ENCODE peak calls at places on chromosomes 4 and X, in six cellular contexts. B is endothelial cell of umbilical vein, Q is Peyer's patch, W is body of pancreas, V is sigmoid colon, S is A549. P is an unnamed sample.

GRCh38 chrX:11437642-11438379 is 144.6 kb downstream of the AMELX start:
- DNase-seq in Q (no peak), S (no peak), V (no peak), W (peak), B (peak), P (no peak)

GRCh38 chr4:140715121-140715520 is 41.1 kb downstream of the TBC1D9 start:
- DNase-seq in V (no peak), W (no peak), B (no peak), S (no peak), Q (no peak), P (no peak)

GRCh38 chrX:12753366-12753765 is 37.8 kb upstream of the PRPS2 start:
- DNase-seq in Q (no peak), V (no peak), S (no peak), W (no peak), B (no peak), P (no peak)

GRCh38 chrX:38375888-38376287 is 23.5 kb downstream of the OTC start:
- DNase-seq in Q (no peak), S (peak), V (no peak), W (no peak), B (peak), P (peak)

GRCh38 chr4:189088783-189089182 is 851.9 kb upstream of the FRG1 start:
- DNase-seq in V (no peak), W (no peak), B (no peak), Q (no peak), S (no peak), P (no peak)

GRCh38 chrX:107574054-107574683 is 54.1 kb upstream of the PRPS1 start:
- DNase-seq in S (peak), W (peak), B (no peak), Q (no peak), V (no peak), P (no peak)

GRCh38 chrX:37818031-37818430 is 29.3 kb downstream of the DYNLT3 start:
- DNase-seq in W (no peak), V (no peak), S (no peak), B (no peak), Q (peak), P (no peak)

GRCh38 chr4:76898385-76898692 is 395 bp upstream of the SOWAHB start:
- DNase-seq in V (no peak), W (no peak), Q (no peak), B (no peak), S (no peak), P (no peak)

GRCh38 chr4:20682853-20683252 is 17.4 kb upstream of the PACRGL start:
- DNase-seq in W (no peak), Q (no peak), S (no peak), V (no peak), B (no peak), P (no peak)

GRCh38 chr4:8474856-8475255 is 34.3 kb downstream of the TRMT44 start:
- DNase-seq in Q (no peak), V (no peak), S (no peak), W (no peak), B (no peak), P (no peak)

GRCh38 chr4:7253341-7253700 is 61.0 kb downstream of the SORCS2 start:
- DNase-seq in S (no peak), Q (no peak), W (no peak), V (no peak), B (no peak), P (no peak)

DNA sequence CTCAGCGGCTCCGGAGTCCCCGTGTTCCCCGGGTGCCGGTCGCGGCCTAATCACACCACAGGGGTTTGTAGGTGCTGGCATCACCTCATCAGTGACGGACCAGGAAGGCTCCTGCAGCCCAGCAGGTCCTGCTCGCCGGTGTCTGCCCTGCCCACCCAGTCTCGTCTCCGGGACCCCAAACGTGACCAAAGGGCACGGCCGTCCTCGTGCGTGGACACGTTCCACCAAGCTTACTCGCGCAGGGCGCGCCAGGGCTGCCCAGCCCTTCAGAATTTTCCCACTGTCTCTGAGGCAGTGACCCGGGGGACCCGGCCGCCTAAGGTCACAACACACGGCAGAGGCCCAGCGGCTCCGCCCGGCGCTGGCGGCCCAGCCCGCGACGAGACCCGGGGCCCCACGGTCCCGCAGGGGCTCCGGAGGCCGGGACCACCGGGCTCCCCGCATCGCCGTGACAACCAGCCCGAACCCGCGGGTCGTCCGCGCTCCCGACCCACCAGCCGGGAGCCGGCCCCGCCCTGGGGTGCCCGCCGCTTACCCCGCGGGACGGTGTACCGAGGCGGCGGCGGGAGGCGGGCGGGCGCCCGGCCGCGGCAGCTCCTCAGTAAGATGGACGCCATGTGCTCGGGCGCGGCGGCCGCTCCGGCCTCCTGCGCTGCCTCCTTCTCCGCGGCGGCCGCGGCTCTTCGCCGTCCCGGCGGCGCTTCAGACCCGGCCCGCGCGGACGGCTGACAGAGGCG is 454 bp downstream of the LETM1 start:
- DNase-seq in V (peak), S (no peak), Q (no peak), W (peak), B (peak), P (peak)
- TF ChIP-seq POLR2A in V (no peak), S (no peak), Q (no peak), W (no peak), B (no peak), P (no peak)

GRCh38 chrX:118530537-118530936 is 34.9 kb downstream of the DOCK11 start:
- DNase-seq in W (no peak), Q (no peak), B (no peak), V (no peak), S (no peak), P (no peak)

GRCh38 chrX:118524344-118524743 is 28.7 kb downstream of the DOCK11 start:
- DNase-seq in S (no peak), V (no peak), W (no peak), B (no peak), Q (no peak), P (no peak)

GRCh38 chrX:118525146-118525725 is 29.6 kb downstream of the DOCK11 start:
- DNase-seq in W (no peak), S (no peak), Q (no peak), V (no peak), B (no peak), P (no peak)

GRCh38 chrX:118526149-118526548 is 30.5 kb downstream of the DOCK11 start:
- DNase-seq in B (no peak), S (no peak), Q (no peak), W (no peak), V (no peak), P (no peak)

GRCh38 chrX:118528089-118528753 is 32.6 kb downstream of the DOCK11 start:
- DNase-seq in S (no peak), B (no peak), W (no peak), Q (peak), V (no peak), P (no peak)
- TF ChIP-seq POLR2A in S (no peak), B (no peak), W (no peak), Q (no peak), V (no peak), P (no peak)

GRCh38 chrX:43661521-43662240 is 5.6 kb downstream of the MAOA start:
- DNase-seq in B (no peak), S (no peak), W (no peak), V (no peak), Q (no peak), P (no peak)

GRCh38 chrX:43655151-43655676 is 885 bp upstream of the MAOA start:
- DNase-seq in Q (peak), V (peak), B (peak), S (peak), W (peak), P (peak)

GRCh38 chrX:43654431-43655150 is 1.5 kb upstream of the MAOA start:
- DNase-seq in W (peak), B (peak), V (peak), S (peak), Q (peak), P (peak)

DNA sequence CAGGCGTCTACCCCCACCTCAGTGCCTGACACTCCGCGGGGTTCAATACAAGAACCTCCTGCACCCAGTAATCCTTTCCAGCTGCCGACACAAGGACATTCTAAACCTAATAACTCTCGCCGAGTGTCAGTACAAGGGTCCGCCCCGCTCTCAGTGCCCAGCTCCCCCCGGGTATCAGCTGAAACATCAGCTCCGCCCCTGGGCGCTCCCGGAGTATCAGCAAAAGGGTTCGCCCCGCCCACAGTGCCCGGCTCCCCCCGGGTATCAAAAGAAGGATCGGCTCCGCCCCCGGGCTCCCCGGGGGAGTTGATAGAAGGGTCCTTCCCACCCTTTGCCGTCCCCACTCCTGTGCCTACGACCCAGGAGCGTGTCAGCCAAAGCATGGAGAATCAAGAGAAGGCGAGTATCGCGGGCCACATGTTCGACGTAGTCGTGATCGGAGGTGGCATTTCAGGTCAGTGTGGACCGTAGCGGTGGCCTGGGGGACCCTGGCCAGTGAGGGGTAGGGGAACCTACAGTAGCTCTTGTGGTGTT is at the start of gene MAOA:
- DNase-seq in V (peak), Q (peak), B (peak), S (no peak), W (peak), P (peak)
- TF ChIP-seq POLR2A in V (peak), Q (peak), B (no peak), S (no peak), W (peak), P (no peak)

DNA sequence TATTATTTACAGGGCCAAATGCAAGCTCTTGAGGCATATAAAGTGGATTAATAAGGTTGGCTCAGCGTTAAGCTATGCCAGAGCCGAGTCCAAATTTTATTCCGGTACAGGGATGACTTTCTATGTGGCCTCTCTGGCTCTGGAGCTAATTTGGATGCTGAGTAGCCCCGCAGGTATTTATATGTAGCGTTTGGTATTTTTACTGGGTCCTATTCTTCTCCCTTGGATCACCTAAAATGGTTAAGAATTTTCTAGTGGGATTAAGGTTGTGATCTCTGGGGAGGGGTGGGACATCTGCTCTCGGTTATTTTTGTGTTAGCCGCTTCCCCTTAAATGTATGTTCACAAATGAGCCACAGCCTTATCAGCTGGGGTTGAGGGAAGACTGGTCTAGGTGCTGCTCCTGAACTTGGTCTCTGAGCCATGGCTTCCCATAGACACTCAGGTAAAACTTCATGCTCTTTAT is 49.4 kb downstream of the FHL1 start:
- DNase-seq in S (no peak), B (no peak), Q (no peak), V (no peak), W (no peak), P (no peak)
- TF ChIP-seq POLR2A in S (no peak), B (no peak), Q (no peak), V (peak), W (no peak), P (no peak)

DNA sequence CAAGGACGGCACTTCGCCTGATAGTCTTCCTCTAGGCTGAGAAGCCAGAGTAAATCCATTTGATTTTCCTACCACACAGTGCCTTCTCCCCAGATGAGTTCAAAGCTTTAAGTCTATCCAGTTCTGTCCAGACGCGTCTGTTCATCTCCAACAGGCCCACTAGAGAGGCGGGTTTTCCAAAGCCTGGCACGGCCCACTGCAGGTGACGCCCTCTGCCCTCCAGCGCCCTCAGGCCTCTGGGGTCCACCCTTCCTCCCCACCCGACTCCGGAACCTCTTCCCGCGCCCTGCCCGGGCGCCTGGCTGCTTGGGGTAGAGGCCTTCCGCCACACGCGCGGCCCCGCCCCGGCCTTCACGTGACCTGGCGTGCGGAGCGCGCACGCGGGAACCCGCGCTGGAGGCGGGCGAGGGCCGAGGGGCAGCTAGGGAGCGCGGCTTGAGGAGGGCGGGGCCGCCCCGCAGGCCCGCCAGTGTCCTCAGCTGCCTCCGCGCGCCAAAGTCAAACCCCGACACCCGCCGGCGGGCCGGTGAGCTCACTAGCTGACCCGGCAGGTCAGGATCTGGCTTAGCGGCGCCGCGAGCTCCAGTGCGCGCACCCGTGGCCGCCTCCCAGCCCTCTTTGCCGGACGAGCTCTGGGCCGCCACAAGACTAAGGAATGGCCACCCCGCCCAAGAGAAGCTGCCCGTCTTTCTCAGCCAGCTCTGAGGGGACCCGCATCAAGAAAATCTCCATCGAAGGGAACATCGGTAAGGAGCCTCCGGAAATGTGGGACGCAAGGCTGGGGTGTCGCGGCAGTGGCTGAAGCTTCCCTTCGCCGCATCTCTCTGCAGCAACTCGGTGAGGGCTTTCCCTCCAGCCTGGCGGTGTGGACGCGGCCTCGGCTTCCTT is at the start of gene DCK:
- DNase-seq in B (peak), S (peak), W (peak), Q (peak), V (peak), P (peak)
- TF ChIP-seq POLR2A in B (peak), S (peak), W (peak), Q (peak), V (peak), P (peak)

GRCh38 chr4:139553751-139554670 is 2.0 kb downstream of the SETD7 start:
- DNase-seq in B (peak), Q (no peak), W (no peak), V (no peak), S (no peak), P (no peak)

GRCh38 chr4:139555705-139556070 is 331 bp downstream of the SETD7 start:
- DNase-seq in B (no peak), Q (peak), W (peak), V (peak), S (no peak), P (no peak)

GRCh38 chr4:139554726-139555072 is 1.3 kb downstream of the SETD7 start:
- DNase-seq in B (no peak), S (no peak), V (no peak), W (no peak), Q (no peak), P (no peak)

GRCh38 chr4:139556071-139556734 is at the start of gene SETD7:
- DNase-seq in Q (peak), V (peak), S (peak), B (peak), W (peak), P (peak)

GRCh38 chr4:139555073-139555704 is 830 bp downstream of the SETD7 start:
- DNase-seq in B (peak), W (peak), S (peak), Q (peak), V (peak), P (peak)
- TF ChIP-seq POLR2A in B (peak), W (peak), S (peak), Q (peak), V (peak), P (no peak)

DNA sequence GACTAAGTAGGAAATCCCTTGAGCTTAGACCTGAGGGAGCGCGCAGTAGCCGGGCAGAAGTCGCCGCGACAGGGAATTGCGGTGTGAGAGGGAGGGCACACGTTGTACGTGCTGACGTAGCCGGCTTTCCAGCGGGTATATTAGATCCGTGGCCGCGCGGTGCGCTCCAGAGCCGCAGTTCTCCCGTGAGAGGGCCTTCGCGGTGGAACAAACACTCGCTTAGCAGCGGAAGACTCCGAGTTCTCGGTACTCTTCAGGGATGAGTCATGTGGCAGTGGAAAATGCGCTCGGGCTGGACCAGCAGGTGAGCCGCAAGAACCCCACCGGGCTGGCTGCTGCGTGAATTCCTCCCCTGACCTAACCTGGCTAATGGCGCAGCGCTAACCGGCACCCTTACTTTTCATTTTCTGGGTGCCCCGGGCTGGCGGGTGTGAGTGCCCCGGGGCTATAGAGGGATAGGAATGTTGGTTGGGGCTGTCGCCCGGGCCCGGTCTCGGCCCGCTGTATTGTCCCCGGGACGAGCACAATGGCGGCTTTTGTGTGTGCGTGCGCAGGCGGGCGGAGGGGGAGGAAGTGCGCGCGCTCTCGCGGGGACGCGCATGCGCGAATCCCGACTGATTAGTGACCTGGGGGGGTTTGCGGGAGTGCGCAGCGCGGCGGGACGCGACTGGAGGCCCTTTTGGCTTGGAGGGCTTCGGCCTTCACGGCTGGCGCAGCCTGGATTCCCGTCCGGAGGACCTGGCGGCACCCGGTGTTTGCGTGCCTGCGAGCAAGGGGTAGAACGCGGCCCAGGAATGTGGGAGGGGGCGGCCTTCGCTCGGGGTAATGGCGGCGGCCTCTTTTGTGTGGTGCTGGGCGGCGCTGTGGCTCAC is at the start of gene DDX3X:
- DNase-seq in W (peak), Q (peak), S (peak), V (peak), B (peak), P (peak)
- TF ChIP-seq POLR2A in W (peak), Q (peak), S (peak), V (peak), B (peak), P (peak)

GRCh38 chrX:65712005-65712861 is 44.8 kb downstream of the MSN start:
- DNase-seq in W (no peak), S (no peak), Q (no peak), V (no peak), B (peak), P (no peak)

GRCh38 chrX:65702956-65703355 is 35.5 kb downstream of the MSN start:
- DNase-seq in Q (no peak), V (no peak), B (no peak), S (no peak), W (no peak), P (no peak)

GRCh38 chrX:65707153-65707552 is 39.7 kb downstream of the MSN start:
- DNase-seq in W (no peak), B (no peak), V (no peak), Q (no peak), S (no peak), P (no peak)

GRCh38 chrX:65705439-65705838 is 38.0 kb downstream of the MSN start:
- DNase-seq in W (no peak), Q (no peak), V (no peak), B (no peak), S (no peak), P (no peak)

DNA sequence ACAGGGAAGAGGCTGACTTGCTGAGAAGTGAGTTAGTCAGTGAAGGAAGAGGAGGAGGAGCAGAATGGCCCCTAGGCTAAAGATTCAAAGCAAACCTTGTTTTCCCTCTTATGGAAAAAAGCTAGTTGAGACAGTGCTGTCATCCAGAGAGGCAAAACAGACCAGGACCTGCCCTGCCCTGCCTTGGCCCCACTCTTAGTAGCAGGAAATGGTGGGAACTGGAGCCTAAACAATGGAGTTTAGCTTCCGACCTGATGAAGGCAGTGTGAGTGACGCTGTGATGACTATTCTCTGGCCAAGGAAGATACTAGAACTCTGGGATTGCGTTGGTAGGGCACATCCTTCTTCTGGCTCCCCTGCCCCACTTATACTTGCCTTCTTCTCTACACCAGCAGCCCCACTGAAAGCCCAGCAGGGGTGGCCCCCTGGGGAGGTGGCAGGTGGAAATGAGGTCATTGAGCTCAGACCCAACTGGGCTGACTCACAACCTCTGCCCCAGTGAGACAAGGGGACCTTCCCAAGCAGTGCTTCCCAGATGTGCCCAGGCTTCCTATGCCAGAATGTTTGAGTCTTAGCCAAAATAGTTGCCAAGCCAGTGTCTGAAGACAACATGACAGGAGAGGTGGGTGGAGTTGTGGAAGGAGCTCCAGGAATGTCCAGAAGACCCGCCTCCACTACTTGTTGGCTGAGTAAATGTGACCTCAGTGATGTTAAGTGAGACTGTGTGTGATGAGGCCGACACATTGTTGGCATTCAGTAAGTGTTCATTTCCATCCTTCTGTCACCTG is 38.8 kb downstream of the MSN start:
- DNase-seq in B (peak), W (peak), V (no peak), S (peak), Q (no peak), P (no peak)
- TF ChIP-seq POLR2A in B (no peak), W (no peak), V (no peak), S (no peak), Q (no peak), P (no peak)

GRCh38 chrX:129797251-129797906 is 17.6 kb downstream of the SASH3 start:
- DNase-seq in V (peak), S (no peak), W (no peak), Q (no peak), B (no peak), P (no peak)
- TF ChIP-seq POLR2A in V (no peak), S (no peak), W (no peak), Q (no peak), B (no peak), P (no peak)

P was measured in erythroblast.